ENCODE peak calls at places on chromosomes 6 and 20, in nine cellular contexts. D is breast epithelium, Y is HepG2, P is upper lobe of left lung, R is body of pancreas, Q is transverse colon, I is adrenal gland, B is tibial nerve, C is HCT116. X is an unnamed sample.

GRCh38 chr6:106002005-106002404 is 84.1 kb upstream of the PRDM1 start:
- DNase-seq in P (no peak), Q (no peak), R (no peak), B (no peak), D (no peak), C (no peak), Y (no peak), I (no peak), X (no peak)

GRCh38 chr20:2336471-2336870 is 40.7 kb downstream of the TGM3 start:
- DNase-seq in I (no peak), Q (no peak), R (no peak), C (no peak), P (no peak), B (no peak), Y (no peak), D (no peak), X (peak)

GRCh38 chr6:106973841-106974336 is 640 bp downstream of the CD24 start:
- DNase-seq in D (peak), Q (no peak), C (no peak), I (peak), R (peak), Y (no peak), B (no peak), P (no peak), X (no peak)

GRCh38 chr20:56588996-56589395 is 40.1 kb upstream of the TFAP2C start:
- DNase-seq in Y (no peak), R (no peak), B (no peak), Q (no peak), P (no peak), C (no peak), I (no peak), D (no peak), X (no peak)

GRCh38 chr6:105644073-105644489 is 241.2 kb upstream of the PREP start:
- DNase-seq in R (no peak), C (no peak), Q (no peak), P (no peak), I (no peak), Y (no peak), B (no peak), D (no peak), X (no peak)

GRCh38 chr6:139149383-139149782 is 14.5 kb downstream of the HECA start:
- DNase-seq in P (no peak), Y (no peak), Q (no peak), D (no peak), C (no peak), I (no peak), R (no peak), B (no peak), X (no peak)

GRCh38 chr6:113805167-113805835 is 51.8 kb upstream of the MARCKS start:
- DNase-seq in Y (no peak), D (no peak), C (no peak), B (no peak), Q (no peak), I (no peak), R (no peak), P (no peak), X (no peak)

GRCh38 chr6:27422651-27423332 is 34.2 kb downstream of the ZNF391 start:
- DNase-seq in D (no peak), P (no peak), Q (no peak), B (no peak), Y (no peak), C (no peak), I (no peak), R (no peak), X (no peak)

GRCh38 chr20:4507288-4507719 is 214.4 kb upstream of the PRND start:
- DNase-seq in R (no peak), P (no peak), D (no peak), B (no peak), Q (no peak), C (no peak), Y (no peak), I (no peak), X (no peak)

GRCh38 chr20:35871311-35871771 is 83.0 kb downstream of the SCAND1 start:
- DNase-seq in B (peak), Y (no peak), P (no peak), D (peak), R (peak), C (no peak), Q (peak), I (peak), X (no peak)

GRCh38 chr6:167056370-167056769 is 57.2 kb downstream of the CEP43 start:
- DNase-seq in B (no peak), Q (no peak), I (no peak), P (no peak), D (no peak), C (no peak), Y (no peak), R (no peak), X (no peak)

GRCh38 chr20:49344140-49344539 is 66.3 kb upstream of the ZNFX1 start:
- DNase-seq in Y (no peak), R (no peak), C (no peak), B (no peak), P (no peak), Q (no peak), D (no peak), I (no peak), X (no peak)

GRCh38 chr6:14738933-14739332 is 506.9 kb upstream of the JARID2 start:
- DNase-seq in P (no peak), R (no peak), B (no peak), I (no peak), Q (no peak), D (no peak), C (no peak), Y (no peak), X (no peak)

GRCh38 chr6:119148102-119148824 is 69.8 kb upstream of the FAM184A start:
- DNase-seq in B (no peak), I (peak), R (peak), D (no peak), P (no peak), Q (no peak), Y (peak), C (peak), X (no peak)

GRCh38 chr20:34859826-34860545 is 12.7 kb downstream of the GGT7 start:
- DNase-seq in C (no peak), Y (no peak), I (no peak), P (no peak), Q (no peak), D (no peak), R (no peak), B (no peak), X (no peak)

GRCh38 chr6:143419526-143419925 is 31.0 kb downstream of the ADAT2 start:
- DNase-seq in D (no peak), I (no peak), B (no peak), P (no peak), C (no peak), Q (no peak), R (no peak), Y (no peak), X (no peak)

GRCh38 chr6:27924179-27924578 is 12.0 kb upstream of the OR2B2 start:
- DNase-seq in Y (no peak), B (no peak), D (no peak), C (no peak), I (no peak), R (no peak), P (no peak), Q (no peak), X (no peak)

GRCh38 chr6:106525111-106525884 is 104.0 kb downstream of the RTN4IP1 start:
- DNase-seq in I (no peak), R (no peak), Q (no peak), C (no peak), D (no peak), Y (no peak), B (no peak), P (no peak), X (no peak)

GRCh38 chr6:5532941-5533340 is 271.6 kb downstream of the FARS2 start:
- DNase-seq in P (no peak), R (no peak), I (no peak), Q (no peak), C (no peak), Y (no peak), D (no peak), B (no peak), X (no peak)

GRCh38 chr20:840858-841567 is 7.5 kb downstream of the FAM110A start:
- DNase-seq in R (peak), P (peak), D (peak), Q (peak), C (no peak), I (no peak), B (no peak), Y (peak), X (no peak)

GRCh38 chr20:2292711-2293110 is 3.1 kb upstream of the TGM3 start:
- DNase-seq in Y (no peak), B (no peak), I (no peak), D (no peak), R (no peak), C (no peak), Q (no peak), P (no peak), X (no peak)

GRCh38 chr6:9711313-9711712 is 703.6 kb downstream of the TFAP2A start:
- DNase-seq in B (no peak), P (no peak), I (no peak), Y (no peak), R (no peak), C (no peak), Q (no peak), D (no peak), X (no peak)

GRCh38 chr6:150579611-150580010 is 20.1 kb upstream of the PLEKHG1 start:
- DNase-seq in B (no peak), Y (no peak), D (no peak), Q (no peak), P (no peak), C (no peak), I (peak), R (no peak), X (no peak)

GRCh38 chr6:1917628-1918371 is 308.1 kb downstream of the FOXC1 start:
- DNase-seq in B (no peak), P (no peak), D (peak), R (peak), C (peak), Y (peak), I (no peak), Q (no peak), X (no peak)

GRCh38 chr20:9068232-9068781 is 580 bp upstream of the PLCB4 start:
- DNase-seq in P (peak), C (no peak), Y (no peak), I (peak), Q (peak), R (peak), B (no peak), D (no peak), X (no peak)

GRCh38 chr6:14728396-14729024 is 517.4 kb upstream of the JARID2 start:
- DNase-seq in I (peak), Q (peak), P (no peak), R (peak), B (no peak), C (no peak), D (no peak), Y (no peak), X (no peak)

GRCh38 chr20:54570561-54570960 is 95.2 kb downstream of the DOK5 start:
- DNase-seq in Q (no peak), C (no peak), P (no peak), B (no peak), I (no peak), D (no peak), Y (no peak), R (no peak), X (no peak)

GRCh38 chr20:54573838-54574237 is 98.4 kb downstream of the DOK5 start:
- DNase-seq in R (no peak), D (no peak), B (no peak), I (no peak), C (no peak), Q (no peak), Y (no peak), P (no peak), X (no peak)

GRCh38 chr20:54577637-54578036 is 102.2 kb downstream of the DOK5 start:
- DNase-seq in B (no peak), R (no peak), Y (no peak), Q (no peak), D (no peak), I (no peak), P (no peak), C (no peak), X (no peak)

DNA sequence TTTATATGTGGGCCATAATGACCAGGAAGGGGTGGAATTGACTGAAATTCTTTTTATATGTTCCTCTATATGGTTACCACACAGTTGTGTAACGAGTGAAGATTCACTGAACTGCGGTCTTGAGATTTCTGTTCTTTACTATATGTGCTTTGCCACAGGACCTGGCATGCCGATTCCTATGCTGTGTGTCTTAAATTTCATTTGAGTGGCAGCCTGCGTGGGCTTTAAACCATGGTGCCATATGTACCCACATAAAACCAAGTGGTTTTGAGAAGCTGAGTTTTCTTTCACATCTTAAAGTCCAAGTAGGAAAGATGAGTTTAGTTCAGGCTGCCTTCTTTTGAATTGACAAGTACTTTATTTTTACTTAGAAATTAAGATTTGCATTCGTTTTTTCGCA is 101.1 kb downstream of the DOK5 start:
- DNase-seq in D (no peak), C (no peak), I (no peak), B (no peak), Y (no peak), R (no peak), P (no peak), Q (no peak), X (no peak)
- H3K27ac ChIP-seq in D (no peak), C (no peak), I (no peak), B (no peak), Y (no peak), R (no peak), P (no peak), Q (no peak), X (no peak)

GRCh38 chr6:7267521-7268091 is 45.4 kb downstream of the SSR1 start:
- DNase-seq in P (no peak), Y (peak), C (peak), I (peak), Q (no peak), D (peak), B (no peak), R (peak), X (peak)

GRCh38 chr6:7268362-7269310 is 44.4 kb downstream of the SSR1 start:
- DNase-seq in C (no peak), D (no peak), I (no peak), B (no peak), P (no peak), Q (no peak), Y (no peak), R (no peak), X (no peak)

GRCh38 chr6:7269816-7270215 is 43.2 kb downstream of the SSR1 start:
- DNase-seq in R (no peak), B (no peak), C (no peak), Y (no peak), D (no peak), I (no peak), Q (no peak), P (no peak), X (no peak)

GRCh38 chr6:7271205-7271534 is 41.8 kb downstream of the SSR1 start:
- DNase-seq in D (no peak), I (no peak), Q (no peak), Y (no peak), C (no peak), R (no peak), B (no peak), P (no peak), X (no peak)

GRCh38 chr6:7270320-7271204 is 42.4 kb downstream of the SSR1 start:
- DNase-seq in P (no peak), C (no peak), Y (peak), D (no peak), R (peak), B (no peak), I (no peak), Q (no peak), X (no peak)
- TF ChIP-seq POLR2A in P (no peak), C (no peak), Y (no peak), D (no peak), R (peak), B (no peak), I (no peak), Q (no peak), X (no peak)

GRCh38 chr6:54264581-54265272 is 43.5 kb upstream of the TINAG start:
- DNase-seq in Y (no peak), D (no peak), C (no peak), I (no peak), P (no peak), Q (no peak), R (no peak), B (no peak), X (no peak)
- TF ChIP-seq CTCF in Y (no peak), D (no peak), C (no peak), I (no peak), P (no peak), Q (no peak), R (no peak), B (no peak), X (no peak)

DNA sequence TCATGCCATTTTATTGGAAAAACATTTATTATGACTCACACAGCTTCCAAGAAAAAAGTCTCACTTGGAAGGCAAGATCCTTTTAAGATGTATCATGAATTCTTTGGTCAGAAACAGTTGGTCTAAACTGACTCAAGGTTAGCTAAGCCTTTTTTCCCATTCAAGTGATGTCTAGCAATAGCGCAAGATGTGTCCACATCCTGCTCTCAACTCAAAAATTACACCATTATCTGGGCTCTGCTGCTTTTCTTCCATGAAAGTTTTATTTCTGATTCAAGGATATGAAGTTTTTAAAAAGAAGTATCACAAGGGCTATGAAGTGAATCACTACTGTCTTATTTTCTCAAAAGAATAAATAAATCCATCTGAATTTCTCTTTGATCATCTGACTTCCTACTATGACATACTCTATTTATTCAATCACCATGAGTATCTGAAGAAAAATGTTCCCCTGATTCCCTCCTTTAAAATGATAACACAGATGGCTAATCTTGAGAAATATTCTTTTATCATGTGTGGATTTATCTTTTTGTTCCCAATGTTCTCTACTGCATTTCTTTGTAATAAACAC is 139.2 kb downstream of the AHI1 start:
- DNase-seq in D (no peak), Y (no peak), I (no peak), B (no peak), R (no peak), Q (no peak), C (no peak), P (no peak), X (no peak)
- H3K27ac ChIP-seq in D (no peak), Y (no peak), I (peak), B (no peak), R (no peak), Q (no peak), C (peak), P (no peak), X (no peak)

GRCh38 chr6:30741789-30742315 is 635 bp downstream of the FLOT1 start:
- DNase-seq in R (no peak), P (no peak), D (no peak), B (no peak), Q (peak), C (no peak), I (peak), Y (no peak), X (no peak)
- TF ChIP-seq POLR2A in R (no peak), P (no peak), D (no peak), B (no peak), Q (no peak), C (no peak), I (peak), Y (peak), X (no peak)

DNA sequence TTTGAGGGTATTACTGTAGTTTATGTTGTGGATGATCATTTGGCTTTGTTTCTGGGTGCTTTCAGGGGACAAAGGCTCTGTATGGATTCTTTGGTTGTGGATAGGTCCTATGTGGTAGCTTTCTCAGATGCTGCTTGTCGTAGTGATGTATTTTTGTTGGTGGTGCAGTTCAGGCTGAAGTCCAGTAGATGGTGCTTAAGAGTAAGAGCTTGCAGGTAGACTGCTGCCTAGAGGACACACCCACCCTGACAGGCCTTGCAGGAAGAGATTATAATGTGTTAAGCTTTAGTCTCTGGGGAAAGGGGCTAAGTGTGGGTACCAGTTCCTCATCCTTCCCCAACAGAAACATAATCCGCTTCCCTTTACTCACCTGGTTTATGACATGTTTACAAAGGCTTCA is 62.6 kb upstream of the ADGRB3 start:
- DNase-seq in R (peak), Q (no peak), C (no peak), P (no peak), D (no peak), B (no peak), Y (peak), I (no peak), X (no peak)
- TF ChIP-seq CTCF in R (peak), Q (no peak), C (no peak), P (no peak), D (no peak), B (no peak), Y (peak), I (no peak), X (no peak)

X was measured in vagina.